ENCODE peak calls at places on chromosomes 12 and 14, in four cellular contexts. A is right atrium auricular region; Q is effector memory CD4-positive, alpha-beta T cell; T is sigmoid colon. Y is an unnamed sample.

GRCh38 chr12:19954163-19954562 is 414.2 kb upstream of the PDE3A start:
- DNase-seq in A (no peak), Q (no peak), T (no peak), Y (no peak)

GRCh38 chr12:47590771-47591368 is 115.0 kb downstream of the RPAP3 start:
- DNase-seq in A (no peak), T (no peak), Q (no peak), Y (no peak)

GRCh38 chr12:55727643-55728184 is 1.1 kb downstream of the CD63 start:
- DNase-seq in T (peak), Q (no peak), A (no peak), Y (no peak)

GRCh38 chr14:88698651-88699050 is 94.1 kb downstream of the EML5 start:
- DNase-seq in T (no peak), Q (no peak), A (no peak), Y (no peak)

GRCh38 chr14:51441001-51441400 is 201.0 kb downstream of the TMX1 start:
- DNase-seq in Q (no peak), A (no peak), T (no peak), Y (no peak)

GRCh38 chr14:99288948-99289347 is 17.0 kb upstream of the BCL11B start:
- DNase-seq in T (no peak), A (no peak), Q (no peak), Y (no peak)

GRCh38 chr12:108079731-108080130 is 49.4 kb upstream of the WSCD2 start:
- DNase-seq in Q (no peak), T (no peak), A (no peak), Y (no peak)

GRCh38 chr12:22234561-22234960 is 99.9 kb downstream of the ST8SIA1 start:
- DNase-seq in Q (no peak), T (no peak), A (no peak), Y (no peak)

GRCh38 chr12:62862259-62862881 is 72.6 kb downstream of the PPM1H start:
- DNase-seq in T (no peak), A (no peak), Q (no peak), Y (no peak)

GRCh38 chr14:80636071-80636470 is 305.5 kb downstream of the CEP128 start:
- DNase-seq in A (no peak), T (no peak), Q (no peak), Y (no peak)

GRCh38 chr12:2543801-2544200 is 251.0 kb upstream of the FKBP4 start:
- DNase-seq in T (no peak), Q (no peak), A (no peak), Y (no peak)

GRCh38 chr12:3117628-3118027 is 40.4 kb downstream of the TSPAN9 start:
- DNase-seq in T (no peak), Q (no peak), A (no peak), Y (no peak)

GRCh38 chr14:103688441-103688840 is 26.8 kb downstream of the XRCC3 start:
- DNase-seq in T (no peak), Q (no peak), A (no peak), Y (no peak)

GRCh38 chr14:40652089-40652691 is 954.5 kb upstream of the LRFN5 start:
- DNase-seq in Q (no peak), T (no peak), A (no peak), Y (no peak)

GRCh38 chr12:57514720-57515467 is 5.4 kb downstream of the DDIT3 start:
- DNase-seq in T (no peak), Q (no peak), A (no peak), Y (no peak)

GRCh38 chr12:92143280-92143679 is 2.4 kb downstream of the BTG1 start:
- DNase-seq in A (no peak), Q (no peak), T (no peak), Y (no peak)

GRCh38 chr14:98931911-98932310 is 340.1 kb downstream of the BCL11B start:
- DNase-seq in A (no peak), T (peak), Q (peak), Y (no peak)

GRCh38 chr14:61751475-61751989 is 10.7 kb upstream of the SNAPC1 start:
- DNase-seq in A (no peak), Q (no peak), T (no peak), Y (no peak)

GRCh38 chr14:92960706-92961566 is 38.0 kb downstream of the CHGA start:
- DNase-seq in Q (no peak), T (no peak), A (no peak), Y (no peak)

GRCh38 chr12:16385779-16386646 is 38.6 kb downstream of the MGST1 start:
- DNase-seq in T (peak), A (no peak), Q (no peak), Y (no peak)

GRCh38 chr12:16345105-16345504 is 2.3 kb upstream of the MGST1 start:
- DNase-seq in A (no peak), Q (no peak), T (no peak), Y (no peak)

GRCh38 chr14:67571275-67571990 is 28.6 kb downstream of the PIGH start:
- DNase-seq in Q (peak), A (peak), T (peak), Y (peak)

GRCh38 chr12:64039285-64039871 is 182.7 kb downstream of the KICS2 start:
- DNase-seq in Q (no peak), A (no peak), T (no peak), Y (no peak)
- H3K27ac ChIP-seq in Q (no peak), A (no peak), T (peak), Y (no peak)

GRCh38 chr14:64733321-64733720 is 29.1 kb downstream of the PLEKHG3 start:
- DNase-seq in Q (no peak), T (no peak), A (no peak), Y (no peak)

GRCh38 chr14:64730681-64731080 is 26.5 kb downstream of the PLEKHG3 start:
- DNase-seq in T (no peak), A (no peak), Q (no peak), Y (no peak)

GRCh38 chr14:64732536-64733120 is 28.4 kb downstream of the PLEKHG3 start:
- DNase-seq in Q (no peak), T (no peak), A (no peak), Y (no peak)

GRCh38 chr14:64731141-64731581 is 26.9 kb downstream of the PLEKHG3 start:
- DNase-seq in A (no peak), T (no peak), Q (no peak), Y (no peak)

DNA sequence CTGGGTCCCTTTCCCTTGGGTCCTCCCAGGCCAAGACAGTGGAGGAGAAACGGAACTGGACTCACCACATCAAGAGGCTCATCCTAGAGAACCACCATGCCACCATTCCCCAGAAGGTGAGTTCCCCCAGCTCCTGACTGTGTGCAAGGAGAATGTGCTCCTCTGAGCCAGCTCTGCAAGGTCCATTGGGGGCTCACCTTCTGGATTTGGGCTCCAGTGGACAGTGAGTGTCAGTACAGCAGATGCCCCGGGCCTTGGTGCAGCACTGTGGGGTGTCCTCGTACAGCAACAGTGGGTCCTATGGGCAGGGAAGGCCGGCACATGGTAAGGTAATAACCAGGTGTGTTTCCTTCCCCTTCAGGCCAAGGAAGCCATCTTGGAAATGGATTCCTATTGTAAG is 27.8 kb downstream of the PLEKHG3 start:
- DNase-seq in A (no peak), T (no peak), Q (no peak), Y (no peak)
- H3K27ac ChIP-seq in A (no peak), T (no peak), Q (no peak), Y (no peak)

GRCh38 chr12:117046861-117047530 is 52.2 kb downstream of the TESC start:
- DNase-seq in Q (no peak), T (no peak), A (no peak), Y (no peak)
- H3K27ac ChIP-seq in Q (no peak), T (no peak), A (peak), Y (no peak)

GRCh38 chr12:123278150-123278627 is 6.5 kb upstream of the CDK2AP1 start:
- DNase-seq in T (no peak), Q (no peak), A (no peak), Y (no peak)
- H3K27ac ChIP-seq in T (peak), Q (no peak), A (no peak), Y (no peak)

GRCh38 chr14:75271514-75271913 is 7.1 kb upstream of the FOS start:
- DNase-seq in T (no peak), A (no peak), Q (no peak), Y (no peak)

GRCh38 chr14:75274899-75275569 is 3.6 kb upstream of the FOS start:
- DNase-seq in A (peak), Q (peak), T (peak), Y (no peak)

GRCh38 chr14:75275598-75275997 is 3.0 kb upstream of the FOS start:
- DNase-seq in T (peak), A (no peak), Q (no peak), Y (no peak)

GRCh38 chr14:75273272-75274044 is 5.2 kb upstream of the FOS start:
- DNase-seq in Q (no peak), T (peak), A (no peak), Y (no peak)

DNA sequence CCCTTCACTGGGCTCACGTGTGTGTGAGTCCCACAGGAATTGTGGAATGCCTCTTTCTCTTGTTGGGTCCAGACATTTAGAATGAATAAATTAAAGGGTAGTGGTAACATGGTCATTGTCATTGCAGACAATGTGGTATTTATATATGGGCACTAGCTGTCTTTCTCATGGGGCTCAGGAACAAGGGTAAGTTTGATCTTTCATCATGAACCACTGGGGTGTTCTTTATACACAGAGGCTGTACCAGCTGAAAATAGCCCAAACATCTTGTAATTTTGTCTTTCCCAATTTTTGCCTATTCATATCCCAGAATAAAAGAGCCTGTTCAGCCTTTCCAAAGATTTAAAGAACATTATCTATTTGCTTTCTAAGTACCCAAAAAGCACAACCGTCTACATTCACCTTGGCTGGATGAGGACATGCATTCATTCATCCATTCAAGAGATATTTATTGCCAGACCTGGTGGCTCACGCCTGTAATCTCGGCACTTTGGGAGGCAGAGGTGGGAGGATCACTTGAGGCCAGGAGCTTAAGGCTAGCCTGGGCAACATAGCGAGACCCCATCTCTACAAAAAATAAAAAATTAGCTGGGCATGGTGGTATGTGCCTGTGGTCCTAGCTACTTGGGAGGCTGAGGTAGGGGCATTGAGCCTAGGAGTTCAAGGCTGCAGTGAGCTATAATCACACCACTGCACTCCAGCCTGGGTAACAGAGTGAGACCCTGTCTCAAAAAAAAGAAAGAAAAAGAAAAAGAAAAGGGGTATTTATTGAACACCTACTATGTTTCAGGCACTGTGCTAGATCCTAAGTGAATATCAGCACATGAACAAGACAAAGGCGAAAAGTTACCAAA is 4.4 kb upstream of the FOS start:
- DNase-seq in Q (no peak), T (no peak), A (no peak), Y (no peak)
- H3K27ac ChIP-seq in Q (peak), T (peak), A (peak), Y (peak)

GRCh38 chr12:124721501-124722154 is 142.0 kb downstream of the SCARB1 start:
- DNase-seq in A (no peak), T (no peak), Q (no peak), Y (no peak)

GRCh38 chr12:124718458-124718857 is 145.2 kb downstream of the SCARB1 start:
- DNase-seq in T (no peak), Q (no peak), A (no peak), Y (no peak)

GRCh38 chr12:124722871-124723270 is 140.8 kb downstream of the SCARB1 start:
- DNase-seq in A (no peak), T (no peak), Q (no peak), Y (no peak)

GRCh38 chr12:124720019-124720686 is 143.5 kb downstream of the SCARB1 start:
- DNase-seq in T (no peak), Q (no peak), A (no peak), Y (no peak)

DNA sequence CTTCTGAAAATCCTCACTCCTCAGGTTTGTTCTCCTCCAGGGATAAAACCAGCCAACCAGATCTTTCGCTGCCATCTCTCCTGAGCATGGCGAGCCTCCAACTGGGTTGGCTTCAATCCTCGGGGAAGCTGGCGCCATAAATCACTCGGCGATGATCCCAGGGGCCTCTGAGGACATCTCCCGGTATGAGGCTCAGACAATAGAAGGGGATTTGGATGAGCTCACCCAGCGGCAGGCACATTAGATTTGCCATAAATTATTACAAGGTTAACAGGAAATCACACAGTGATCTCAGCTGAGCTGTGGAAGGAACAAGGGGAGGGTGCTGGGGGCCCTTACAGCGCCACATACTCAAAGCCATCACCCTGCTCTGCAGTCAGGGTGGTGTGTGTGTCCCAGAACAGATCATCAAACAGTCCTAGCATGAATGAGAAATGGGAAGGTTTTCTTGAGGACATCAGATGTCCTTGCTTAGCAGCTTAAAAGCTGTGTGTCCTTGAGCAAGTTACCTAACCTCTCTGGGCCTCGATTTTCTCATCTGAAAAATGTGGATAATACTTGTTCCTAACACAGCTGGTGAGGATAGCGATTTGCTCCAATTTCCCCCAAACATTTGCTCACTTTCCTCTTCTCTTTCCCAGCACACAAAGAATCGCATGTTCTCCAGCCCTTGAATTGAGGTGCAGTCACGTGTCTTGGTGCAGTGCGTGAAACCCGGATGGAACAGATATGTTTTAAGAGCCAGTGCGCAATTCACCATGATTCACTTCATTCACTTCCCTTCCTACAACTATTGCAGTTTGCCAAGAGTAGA is 142.8 kb downstream of the SCARB1 start:
- DNase-seq in Q (no peak), A (no peak), T (peak), Y (peak)
- H3K27ac ChIP-seq in Q (no peak), A (peak), T (peak), Y (peak)

DNA sequence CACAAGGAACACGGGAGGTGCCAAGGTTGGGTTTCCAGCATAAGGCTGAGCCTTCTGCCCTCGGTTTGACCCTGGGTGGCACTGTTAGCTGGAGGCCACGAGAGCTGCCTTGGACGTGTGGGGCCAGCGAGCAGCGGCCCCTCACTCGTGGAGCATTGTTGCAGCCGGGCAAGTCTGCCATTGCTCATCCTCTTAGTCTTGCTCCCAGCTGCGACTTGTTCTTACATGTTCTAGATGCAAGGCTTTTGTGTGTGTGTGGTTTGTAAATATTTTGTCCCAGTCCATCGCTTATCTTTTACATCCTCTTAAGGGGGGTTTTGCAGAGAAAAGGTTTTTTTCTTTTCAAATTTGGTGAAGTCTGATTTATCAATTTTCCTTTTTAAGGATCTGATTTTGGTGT is 21.1 kb upstream of the C1S start:
- DNase-seq in T (no peak), A (peak), Q (no peak), Y (no peak)
- H3K27ac ChIP-seq in T (no peak), A (no peak), Q (no peak), Y (no peak)

GRCh38 chr12:93670104-93670503 is 7.1 kb upstream of the CRADD start:
- DNase-seq in T (no peak), Q (no peak), A (no peak), Y (no peak)

GRCh38 chr12:93673084-93673483 is 4.1 kb upstream of the CRADD start:
- DNase-seq in T (no peak), A (no peak), Q (no peak), Y (no peak)

GRCh38 chr12:93669452-93669851 is 7.7 kb upstream of the CRADD start:
- DNase-seq in A (no peak), Q (no peak), T (no peak), Y (no peak)

GRCh38 chr12:93668919-93669418 is 8.2 kb upstream of the CRADD start:
- DNase-seq in A (no peak), Q (no peak), T (no peak), Y (no peak)

GRCh38 chr12:93671044-93671443 is 6.1 kb upstream of the CRADD start:
- DNase-seq in Q (no peak), A (no peak), T (no peak), Y (no peak)
- H3K27ac ChIP-seq in Q (no peak), A (no peak), T (peak), Y (no peak)

DNA sequence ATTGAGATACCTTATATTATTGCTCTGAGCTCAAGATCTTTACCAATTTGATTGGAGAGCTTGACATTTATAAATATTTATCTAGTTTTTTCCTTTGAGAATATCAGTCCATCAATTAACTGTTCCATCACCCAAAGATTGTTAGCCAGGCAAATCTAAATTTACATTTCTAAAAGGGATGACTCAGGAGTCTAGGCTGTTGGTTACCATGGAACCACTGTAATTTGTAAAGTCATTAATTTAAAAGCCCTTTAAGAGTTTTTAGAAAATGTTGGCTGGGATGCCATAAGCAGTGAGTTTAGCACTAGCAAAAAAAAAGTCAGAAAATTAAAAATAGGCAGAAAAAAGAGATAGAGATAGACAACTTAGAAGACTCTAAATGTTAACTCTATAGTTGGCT is 19.5 kb upstream of the SERPINA1 start:
- DNase-seq in Q (no peak), A (no peak), T (no peak), Y (no peak)
- H3K27ac ChIP-seq in Q (no peak), A (no peak), T (no peak), Y (no peak)